ENCODE peak calls at places on chromosomes 2 and 18, in five cellular contexts. K is A549, S is GM13976, E is HFFc6, L is GM18507. W is an unnamed sample.

GRCh38 chr2:133841905-133842304 is 273.6 kb upstream of the NCKAP5 start:
- DNase-seq in S (no peak), K (peak; percentile 72), E (peak; percentile 88), L (no peak), W (no peak)

GRCh38 chr2:32671885-32672519 is 44.2 kb downstream of the TTC27 start:
- DNase-seq in E (no peak), S (no peak), L (no peak), K (no peak), W (no peak)

GRCh38 chr18:7116001-7116831 is 1.4 kb downstream of the LAMA1 start:
- DNase-seq in E (no peak), K (no peak), L (no peak), S (no peak), W (no peak)

GRCh38 chr2:202118168-202118567 is 45.1 kb downstream of the KIAA2012 start:
- DNase-seq in S (no peak), E (no peak), K (no peak), L (no peak), W (no peak)

GRCh38 chr18:31731628-31732027 is 29.1 kb downstream of the SLC25A52 start:
- DNase-seq in K (no peak), E (no peak), L (no peak), S (no peak), W (no peak)

GRCh38 chr2:48346124-48346536 is 183.8 kb upstream of the STON1 start:
- DNase-seq in L (no peak), K (peak; percentile 85), S (no peak), E (peak; percentile 80), W (no peak)

GRCh38 chr18:29849145-29849544 is 1193.4 kb downstream of the DSC3 start:
- DNase-seq in L (no peak), E (peak; percentile 52), K (no peak), S (no peak), W (no peak)

GRCh38 chr2:36834721-36835120 is 131.6 kb downstream of the STRN start:
- DNase-seq in S (no peak), K (no peak), E (no peak), L (no peak), W (no peak)

GRCh38 chr2:60530228-60530627 is 23.2 kb downstream of the BCL11A start:
- DNase-seq in K (no peak), S (no peak), L (no peak), E (no peak), W (no peak)

W was measured in activated naive CD4-positive, alpha-beta T cell treated with anti-CD3 and anti-CD28 coated beads, Interleukin-2, amount 50 U/mL, for 16 hours.